ENCODE peak calls at places on chromosomes 3 and 15, in four cellular contexts. A is HepG2, O is K562, J is GM12878. D is an unnamed sample.

GRCh38 chr3:414063-414462 is 217.5 kb downstream of the CHL1 start:
- DNase-seq in O (peak; percentile 10), J (no peak), A (no peak), D (no peak)

GRCh38 chr3:102532901-102533300 is 98.1 kb downstream of the ZPLD1 start:
- DNase-seq in A (no peak), O (no peak), J (no peak), D (no peak)

GRCh38 chr3:187473778-187474406 is 105.7 kb downstream of the RTP4 start:
- DNase-seq in A (no peak), J (no peak), O (no peak), D (no peak)

GRCh38 chr15:38012894-38013293 is 78.5 kb downstream of the TMCO5A start:
- DNase-seq in O (no peak), J (no peak), A (no peak), D (no peak)

GRCh38 chr15:32029409-32029861 is 880 bp upstream of the CHRNA7 start:
- DNase-seq in O (no peak), J (no peak), A (no peak), D (peak; percentile 10)

GRCh38 chr3:179954226-179954870 is 82.4 kb downstream of the PEX5L start:
- DNase-seq in O (no peak), J (no peak), A (no peak), D (no peak)

GRCh38 chr3:14120111-14120920 is 4.4 kb downstream of the CHCHD4 start:
- DNase-seq in A (no peak), J (no peak), O (peak; percentile 11), D (no peak)

GRCh38 chr15:80585544-80586018 is 109.5 kb upstream of the ABHD17C start:
- DNase-seq in J (no peak), A (no peak), O (no peak), D (no peak)

GRCh38 chr15:38378162-38378560 is 75.8 kb upstream of the FAM98B start:
- DNase-seq in O (no peak), J (no peak), A (no peak), D (peak; percentile 85)

GRCh38 chr15:77527831-77528231 is 104.9 kb downstream of the LINGO1 start:
- DNase-seq in A (no peak), J (no peak), O (no peak), D (no peak)

GRCh38 chr3:99298661-99299060 is 339.7 kb upstream of the COL8A1 start:
- DNase-seq in A (no peak), J (no peak), O (no peak), D (no peak)

GRCh38 chr3:25009665-25010064 is 418.4 kb upstream of the RARB start:
- DNase-seq in A (no peak), O (no peak), J (no peak), D (no peak)

GRCh38 chr3:186298876-186299275 is 63.2 kb downstream of the DGKG start:
- DNase-seq in J (no peak), A (no peak), O (no peak), D (no peak)

GRCh38 chr3:184383033-184383740 is 3.3 kb downstream of the CHRD start:
- DNase-seq in J (no peak), A (no peak), O (no peak), D (no peak)

GRCh38 chr3:39506863-39507262 is 39.4 kb downstream of the MOBP start:
- DNase-seq in A (no peak), J (no peak), O (no peak), D (no peak)

GRCh38 chr3:98240133-98240532 is 23.9 kb upstream of the OR5H6 start:
- DNase-seq in J (no peak), O (no peak), A (no peak), D (no peak)

GRCh38 chr3:10511809-10512494 is 6.6 kb upstream of the ATP2B2 start:
- DNase-seq in O (no peak), J (no peak), A (peak; percentile 24), D (no peak)

GRCh38 chr3:181974198-181974597 is 262.5 kb downstream of the SOX2 start:
- DNase-seq in A (no peak), J (no peak), O (no peak), D (no peak)

GRCh38 chr15:95990833-95991232 is 339.7 kb upstream of the NR2F2 start:
- DNase-seq in A (no peak), J (peak; percentile 47), O (no peak), D (no peak)

GRCh38 chr3:145145461-145145860 is 1015.5 kb downstream of the PLOD2 start:
- DNase-seq in O (no peak), J (no peak), A (no peak), D (peak; percentile 3)

GRCh38 chr3:43960448-43960840 is 269.7 kb downstream of the ABHD5 start:
- DNase-seq in O (peak; percentile 22), A (no peak), J (no peak), D (no peak)

GRCh38 chr15:27237319-27237939 is 266.4 kb downstream of the GABRG3 start:
- DNase-seq in A (no peak), J (no peak), O (no peak), D (no peak)

GRCh38 chr3:143252931-143253330 is 133.4 kb downstream of the CHST2 start:
- DNase-seq in A (no peak), O (no peak), J (no peak), D (no peak)

GRCh38 chr15:92273732-92274131 is 119.9 kb upstream of the ST8SIA2 start:
- DNase-seq in O (no peak), J (no peak), A (no peak), D (no peak)

GRCh38 chr3:151969026-151969658 is 95.7 kb downstream of the SUCNR1 start:
- DNase-seq in O (no peak), A (no peak), J (no peak), D (no peak)

GRCh38 chr3:150697646-150698045 is 6.1 kb downstream of the ERICH6 start:
- DNase-seq in O (no peak), A (no peak), J (no peak), D (no peak)

GRCh38 chr3:188416041-188416440 is 262.1 kb downstream of the LPP start:
- DNase-seq in A (no peak), O (no peak), J (no peak), D (no peak)

GRCh38 chr15:50562735-50563640 is 16.5 kb upstream of the USP50 start:
- DNase-seq in A (no peak), J (no peak), O (no peak), D (no peak)

GRCh38 chr3:178405456-178405970 is 130.7 kb upstream of the KCNMB2 start:
- DNase-seq in O (no peak), J (no peak), A (no peak), D (no peak)

GRCh38 chr3:71232895-71233294 is 350.6 kb downstream of the FOXP1 start:
- DNase-seq in J (no peak), O (no peak), A (no peak), D (no peak)

GRCh38 chr3:148694116-148694515 is 3.6 kb upstream of the AGTR1 start:
- DNase-seq in O (no peak), J (no peak), A (no peak), D (no peak)

GRCh38 chr3:55951371-55951770 is 464.3 kb upstream of the WNT5A start:
- DNase-seq in O (no peak), A (no peak), J (no peak), D (no peak)

GRCh38 chr15:35701402-35702046 is 155.6 kb upstream of the DPH6 start:
- DNase-seq in A (no peak), J (no peak), O (no peak), D (no peak)

GRCh38 chr15:90954712-90955671 is at the start of gene RCCD1:
- DNase-seq in A (peak; percentile 94), J (peak; percentile 91), O (peak; percentile 98), D (peak; percentile 92)

GRCh38 chr3:37740471-37740870 is 121.2 kb upstream of the CTDSPL start:
- DNase-seq in A (no peak), J (no peak), O (no peak), D (no peak)

GRCh38 chr3:37742574-37743212 is 119.0 kb upstream of the CTDSPL start:
- DNase-seq in J (no peak), O (no peak), A (no peak), D (no peak)

GRCh38 chr3:37742121-37742520 is 119.6 kb upstream of the CTDSPL start:
- DNase-seq in A (no peak), J (no peak), O (no peak), D (no peak)

GRCh38 chr3:37739579-37740290 is 121.9 kb upstream of the CTDSPL start:
- DNase-seq in O (no peak), A (no peak), J (no peak), D (peak; percentile 11)

DNA sequence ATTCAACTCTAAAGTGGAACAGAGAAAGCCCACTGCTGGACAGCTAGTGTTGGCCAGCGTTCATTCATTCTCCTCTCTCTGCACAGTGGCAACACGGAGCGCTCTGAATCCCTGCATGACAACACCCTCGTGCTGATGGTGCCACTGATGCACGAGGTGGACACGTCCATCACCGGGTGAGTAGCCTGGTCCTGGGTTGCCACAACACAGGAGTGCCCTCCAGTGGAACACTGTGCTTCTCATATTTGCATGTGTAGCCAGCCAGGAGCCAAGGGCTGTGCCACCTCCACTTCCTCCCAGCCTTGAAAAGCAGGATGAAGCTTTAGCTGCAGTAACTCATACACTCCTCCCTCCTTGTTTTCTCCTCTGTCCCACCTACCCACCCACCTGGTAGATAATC is 120.0 kb upstream of the CTDSPL start:
- DNase-seq in A (peak; percentile 18), J (no peak), O (peak; percentile 21), D (peak; percentile 30)
- TF ChIP-seq POLR2AphosphoS5 in A (no peak), J (no peak), O (no peak), D (no peak)

DNA sequence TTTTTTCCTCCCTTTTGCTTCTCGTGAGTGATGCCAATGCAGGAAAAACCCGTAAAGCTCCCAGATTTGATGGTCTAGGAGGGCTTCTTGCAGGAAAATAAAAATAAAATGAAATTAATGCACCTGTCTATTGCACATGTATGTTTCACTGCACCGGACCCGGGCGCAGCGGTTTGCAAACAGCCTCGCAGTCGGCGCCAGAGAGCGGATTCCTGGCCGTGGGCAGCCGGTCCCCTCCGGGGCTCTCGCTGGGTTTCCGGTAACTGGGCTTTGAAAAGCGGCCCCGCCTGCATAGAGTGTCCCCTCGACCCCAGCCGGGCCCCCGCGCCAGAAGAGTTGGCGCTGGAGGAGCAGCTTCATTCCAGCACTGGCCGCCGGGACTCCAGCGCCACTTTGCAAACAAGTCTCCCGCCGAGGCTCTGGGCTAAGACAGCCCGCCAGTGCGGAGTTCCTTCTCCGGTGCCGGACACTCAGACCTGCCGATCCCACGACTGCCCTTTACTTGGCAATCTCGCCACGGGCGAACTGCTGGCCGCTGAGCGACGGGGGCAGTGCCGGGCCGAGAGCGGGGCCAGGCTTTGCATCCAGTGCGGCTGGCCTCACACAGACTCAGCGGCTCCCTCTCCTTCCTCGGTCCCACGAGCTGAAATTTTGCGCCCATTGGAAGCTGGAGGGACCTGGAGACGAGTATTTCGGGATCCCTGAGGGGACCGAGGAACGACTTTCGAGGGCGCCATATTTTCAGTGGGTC is 225.9 kb upstream of the C2CD4B start:
- DNase-seq in O (peak; percentile 34), A (peak; percentile 32), J (no peak), D (peak; percentile 57)
- TF ChIP-seq MAX in O (no peak), A (no peak), J (no peak), D (no peak)

GRCh38 chr3:42451116-42451515 is 40.7 kb upstream of the LYZL4 start:
- DNase-seq in J (no peak), O (no peak), A (no peak), D (no peak)

GRCh38 chr3:42450567-42450966 is 40.2 kb upstream of the LYZL4 start:
- DNase-seq in O (no peak), A (no peak), J (no peak), D (no peak)

GRCh38 chr3:42456211-42456610 is 45.8 kb upstream of the LYZL4 start:
- DNase-seq in A (no peak), O (no peak), J (no peak), D (no peak)

GRCh38 chr3:42447481-42447880 is 37.1 kb upstream of the LYZL4 start:
- DNase-seq in A (no peak), J (no peak), O (no peak), D (no peak)

GRCh38 chr3:42451546-42452230 is 41.3 kb upstream of the LYZL4 start:
- DNase-seq in J (no peak), A (no peak), O (no peak), D (peak; percentile 81)
- TF ChIP-seq MYC in J (no peak), A (no peak), O (no peak), D (no peak)

GRCh38 chr3:50340404-50341329 is at the start of gene RASSF1:
- DNase-seq in A (no peak), O (peak; percentile 68), J (no peak), D (no peak)
- TF ChIP-seq POLR2AphosphoS5 in A (no peak), O (peak; percentile 56), J (no peak), D (no peak)